ENCODE peak calls at places on chromosomes 12 and 14, in four cellular contexts. One of them, this sample, is unnamed.

GRCh38 chr12:27284751-27285150 is 40.7 kb downstream of the STK38L start:
- DNase-seq in uterus: no peak
- DNase-seq in A549: no peak
- DNase-seq in CD8-positive, alpha-beta memory T cell: no peak
- DNase-seq in this sample: no peak

GRCh38 chr12:78194448-78194847 is 363.8 kb downstream of the NAV3 start:
- DNase-seq in A549: no peak
- DNase-seq in uterus: no peak
- DNase-seq in CD8-positive, alpha-beta memory T cell: no peak
- DNase-seq in this sample: no peak

GRCh38 chr12:74370608-74371216 is 166.9 kb upstream of the ATXN7L3B start:
- DNase-seq in uterus: no peak
- DNase-seq in CD8-positive, alpha-beta memory T cell: no peak
- DNase-seq in A549: no peak
- DNase-seq in this sample: no peak

GRCh38 chr14:104105071-104105821 is 19.7 kb downstream of the ASPG start:
- DNase-seq in uterus: no peak
- DNase-seq in CD8-positive, alpha-beta memory T cell: no peak
- DNase-seq in A549: no peak
- DNase-seq in this sample: no peak

GRCh38 chr12:122669397-122670070 is 33.6 kb downstream of the HCAR2 start:
- DNase-seq in A549: no peak
- DNase-seq in CD8-positive, alpha-beta memory T cell: no peak
- DNase-seq in uterus: no peak
- DNase-seq in this sample: no peak

GRCh38 chr12:69509308-69509736 is 39.1 kb downstream of the FRS2 start:
- DNase-seq in uterus: no peak
- DNase-seq in CD8-positive, alpha-beta memory T cell: no peak
- DNase-seq in A549: no peak
- DNase-seq in this sample: no peak

GRCh38 chr12:9040484-9041186 is 51.3 kb downstream of the KLRG1 start:
- DNase-seq in uterus: no peak
- DNase-seq in A549: no peak
- DNase-seq in CD8-positive, alpha-beta memory T cell: no peak
- DNase-seq in this sample: no peak

GRCh38 chr14:30195946-30196345 is 268.3 kb upstream of the PRKD1 start:
- DNase-seq in A549: no peak
- DNase-seq in CD8-positive, alpha-beta memory T cell: no peak
- DNase-seq in uterus: no peak
- DNase-seq in this sample: no peak

GRCh38 chr14:58738189-58738836 is 100.6 kb downstream of the DACT1 start:
- DNase-seq in uterus: no peak
- DNase-seq in CD8-positive, alpha-beta memory T cell: no peak
- DNase-seq in A549: no peak
- DNase-seq in this sample: no peak

GRCh38 chr12:102501773-102502172 is 21.4 kb upstream of the IGF1 start:
- DNase-seq in A549: no peak
- DNase-seq in CD8-positive, alpha-beta memory T cell: no peak
- DNase-seq in uterus: peak; percentile 30
- DNase-seq in this sample: no peak

GRCh38 chr12:52232233-52232915 is 669 bp upstream of the KRT7 start:
- DNase-seq in CD8-positive, alpha-beta memory T cell: no peak
- DNase-seq in A549: no peak
- DNase-seq in uterus: no peak
- DNase-seq in this sample: no peak

GRCh38 chr14:26595922-26596721 is 1.7 kb downstream of the NOVA1 start:
- DNase-seq in A549: no peak
- DNase-seq in uterus: no peak
- DNase-seq in CD8-positive, alpha-beta memory T cell: no peak
- DNase-seq in this sample: no peak

GRCh38 chr14:85534435-85534834 is 4.5 kb downstream of the FLRT2 start:
- DNase-seq in uterus: peak; percentile 16
- DNase-seq in CD8-positive, alpha-beta memory T cell: no peak
- DNase-seq in A549: no peak
- DNase-seq in this sample: no peak

GRCh38 chr12:9342614-9343353 is 134.6 kb upstream of the PZP start:
- DNase-seq in A549: no peak
- DNase-seq in uterus: no peak
- DNase-seq in CD8-positive, alpha-beta memory T cell: no peak
- DNase-seq in this sample: no peak

GRCh38 chr14:81571437-81571836 is 37.8 kb upstream of the SEL1L start:
- DNase-seq in CD8-positive, alpha-beta memory T cell: no peak
- DNase-seq in uterus: no peak
- DNase-seq in A549: no peak
- DNase-seq in this sample: no peak

GRCh38 chr12:16349132-16349463 is 1.7 kb downstream of the MGST1 start:
- DNase-seq in A549: peak; percentile 44
- DNase-seq in uterus: peak; percentile 72
- DNase-seq in CD8-positive, alpha-beta memory T cell: no peak
- DNase-seq in this sample: peak; percentile 69

GRCh38 chr12:106327256-106327852 is 24.8 kb downstream of the TCP11L2 start:
- DNase-seq in A549: no peak
- DNase-seq in uterus: no peak
- DNase-seq in CD8-positive, alpha-beta memory T cell: no peak
- DNase-seq in this sample: no peak

GRCh38 chr12:54765652-54766051 is 88.7 kb upstream of the MUCL1 start:
- DNase-seq in uterus: no peak
- DNase-seq in A549: no peak
- DNase-seq in CD8-positive, alpha-beta memory T cell: no peak
- DNase-seq in this sample: peak; percentile 34

GRCh38 chr14:76910371-76910890 is 84.2 kb downstream of the LRRC74A start:
- DNase-seq in A549: no peak
- DNase-seq in CD8-positive, alpha-beta memory T cell: no peak
- DNase-seq in uterus: no peak
- DNase-seq in this sample: no peak

GRCh38 chr14:76904740-76905569 is 78.7 kb downstream of the LRRC74A start:
- DNase-seq in A549: peak; percentile 96
- DNase-seq in CD8-positive, alpha-beta memory T cell: peak; percentile 38
- DNase-seq in uterus: peak; percentile 59
- DNase-seq in this sample: no peak

GRCh38 chr14:76908834-76909233 is 82.6 kb downstream of the LRRC74A start:
- DNase-seq in A549: no peak
- DNase-seq in CD8-positive, alpha-beta memory T cell: no peak
- DNase-seq in uterus: no peak
- DNase-seq in this sample: peak; percentile 29

GRCh38 chr14:76911473-76911872 is 85.3 kb downstream of the LRRC74A start:
- DNase-seq in CD8-positive, alpha-beta memory T cell: no peak
- DNase-seq in uterus: no peak
- DNase-seq in A549: no peak
- DNase-seq in this sample: no peak

GRCh38 chr14:76909266-76909665 is 83.1 kb downstream of the LRRC74A start:
- DNase-seq in CD8-positive, alpha-beta memory T cell: no peak
- DNase-seq in uterus: no peak
- DNase-seq in A549: no peak
- DNase-seq in this sample: no peak
- H3K27ac ChIP-seq in CD8-positive, alpha-beta memory T cell: no peak overlapping the region
- H3K27ac ChIP-seq in uterus: no peak overlapping the region
- H3K27ac ChIP-seq in A549: peak overlapping the region; percentile 34
- H3K27ac ChIP-seq in this sample: no peak overlapping the region

DNA sequence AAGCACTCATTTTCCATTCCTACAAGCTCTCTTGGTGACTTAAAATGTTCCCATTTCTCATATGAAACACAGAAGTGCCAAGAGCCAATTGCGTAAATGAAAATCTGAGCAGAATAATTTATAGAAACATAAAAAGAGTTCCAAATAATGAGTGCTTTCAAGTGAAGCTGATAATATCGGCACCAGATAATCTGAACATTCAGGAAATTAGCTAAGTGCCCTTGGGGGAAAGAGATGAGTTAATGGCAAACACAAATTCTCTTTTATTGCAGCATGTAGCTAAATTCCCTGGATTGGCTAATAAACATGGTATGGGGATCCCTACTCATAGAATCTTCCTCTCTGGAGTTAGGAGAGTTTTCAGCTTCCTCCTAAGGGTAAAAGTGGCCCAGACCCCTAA is 46.7 kb downstream of the DAD1 start:
- DNase-seq in CD8-positive, alpha-beta memory T cell: no peak
- DNase-seq in A549: no peak
- DNase-seq in uterus: no peak
- DNase-seq in this sample: no peak
- H3K4me1 ChIP-seq in CD8-positive, alpha-beta memory T cell: peaks cover 99% of the 10 kb centered on the region
- H3K4me1 ChIP-seq in A549: peaks cover 9% of the 10 kb centered on the region
- H3K4me1 ChIP-seq in uterus: peaks cover 3% of the 10 kb centered on the region
- H3K4me1 ChIP-seq in this sample: no peaks in the 10 kb centered on the region

GRCh38 chr12:109458086-109458485 is 19.0 kb downstream of the KCTD10 start:
- DNase-seq in A549: no peak
- DNase-seq in uterus: no peak
- DNase-seq in CD8-positive, alpha-beta memory T cell: no peak
- DNase-seq in this sample: no peak

GRCh38 chr12:109460538-109460937 is 16.6 kb downstream of the KCTD10 start:
- DNase-seq in CD8-positive, alpha-beta memory T cell: no peak
- DNase-seq in A549: no peak
- DNase-seq in uterus: no peak
- DNase-seq in this sample: no peak

GRCh38 chr12:109459247-109459646 is 17.9 kb downstream of the KCTD10 start:
- DNase-seq in uterus: no peak
- DNase-seq in CD8-positive, alpha-beta memory T cell: no peak
- DNase-seq in A549: no peak
- DNase-seq in this sample: no peak

GRCh38 chr12:109461049-109461845 is 15.9 kb downstream of the KCTD10 start:
- DNase-seq in uterus: no peak
- DNase-seq in CD8-positive, alpha-beta memory T cell: no peak
- DNase-seq in A549: no peak
- DNase-seq in this sample: peak; percentile 19

DNA sequence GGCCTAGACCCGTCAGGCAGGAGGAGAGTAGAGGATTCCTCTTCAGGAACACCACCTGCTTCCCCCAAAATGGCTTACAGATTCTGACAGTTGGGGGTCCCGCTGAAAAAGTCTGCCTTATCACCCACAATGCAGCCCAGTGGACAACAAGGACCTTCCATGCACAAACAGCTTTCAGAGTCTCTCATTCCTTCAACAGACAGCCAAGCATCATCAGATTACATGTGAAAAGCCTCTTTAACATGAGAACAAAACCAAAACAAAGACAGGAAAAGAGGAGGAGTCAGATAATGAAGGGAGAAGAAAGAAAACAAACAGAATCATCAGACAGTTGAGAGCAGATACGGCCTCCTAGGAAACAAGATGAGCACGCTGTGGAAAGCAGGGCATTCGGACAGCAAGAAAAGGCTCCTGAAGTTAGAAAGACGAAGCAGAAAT is 18.3 kb downstream of the KCTD10 start:
- DNase-seq in CD8-positive, alpha-beta memory T cell: no peak
- DNase-seq in A549: no peak
- DNase-seq in uterus: no peak
- DNase-seq in this sample: no peak
- H3K27ac ChIP-seq in CD8-positive, alpha-beta memory T cell: no peak overlapping the region
- H3K27ac ChIP-seq in A549: no peak overlapping the region
- H3K27ac ChIP-seq in uterus: peak overlapping the region; percentile 97
- H3K27ac ChIP-seq in this sample: peak overlapping the region; percentile 65

DNA sequence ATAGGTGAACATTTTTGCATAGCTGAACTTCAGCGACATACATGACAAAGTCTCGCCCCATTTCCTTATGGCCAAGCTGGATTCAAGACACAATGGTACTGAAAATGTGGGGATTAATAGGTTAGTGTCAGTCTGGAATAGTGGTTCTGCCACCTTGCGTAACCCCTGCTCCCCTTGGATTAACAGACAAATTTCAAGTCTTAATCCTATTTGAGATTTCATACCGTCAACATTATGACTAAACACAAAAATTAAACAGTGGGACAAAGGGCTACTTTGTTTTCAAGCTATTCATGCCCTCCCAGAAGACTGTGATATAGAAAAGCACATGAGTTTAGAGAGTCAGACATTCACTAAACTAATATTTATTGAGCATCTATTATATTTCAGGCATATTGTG is 138.9 kb upstream of the HIF1A start:
- DNase-seq in A549: no peak
- DNase-seq in CD8-positive, alpha-beta memory T cell: no peak
- DNase-seq in uterus: no peak
- DNase-seq in this sample: no peak
- H3K4me1 ChIP-seq in A549: peaks cover 87% of the 10 kb centered on the region
- H3K4me1 ChIP-seq in CD8-positive, alpha-beta memory T cell: peaks cover 17% of the 10 kb centered on the region
- H3K4me1 ChIP-seq in uterus: no peaks in the 10 kb centered on the region
- H3K4me1 ChIP-seq in this sample: peaks cover 5% of the 10 kb centered on the region

GRCh38 chr12:1091350-1091749 is 100.3 kb downstream of the ERC1 start:
- DNase-seq in CD8-positive, alpha-beta memory T cell: no peak
- DNase-seq in A549: no peak
- DNase-seq in uterus: no peak
- DNase-seq in this sample: no peak
- H3K27ac ChIP-seq in CD8-positive, alpha-beta memory T cell: no peak overlapping the region
- H3K27ac ChIP-seq in A549: no peak overlapping the region
- H3K27ac ChIP-seq in uterus: no peak overlapping the region
- H3K27ac ChIP-seq in this sample: no peak overlapping the region

DNA sequence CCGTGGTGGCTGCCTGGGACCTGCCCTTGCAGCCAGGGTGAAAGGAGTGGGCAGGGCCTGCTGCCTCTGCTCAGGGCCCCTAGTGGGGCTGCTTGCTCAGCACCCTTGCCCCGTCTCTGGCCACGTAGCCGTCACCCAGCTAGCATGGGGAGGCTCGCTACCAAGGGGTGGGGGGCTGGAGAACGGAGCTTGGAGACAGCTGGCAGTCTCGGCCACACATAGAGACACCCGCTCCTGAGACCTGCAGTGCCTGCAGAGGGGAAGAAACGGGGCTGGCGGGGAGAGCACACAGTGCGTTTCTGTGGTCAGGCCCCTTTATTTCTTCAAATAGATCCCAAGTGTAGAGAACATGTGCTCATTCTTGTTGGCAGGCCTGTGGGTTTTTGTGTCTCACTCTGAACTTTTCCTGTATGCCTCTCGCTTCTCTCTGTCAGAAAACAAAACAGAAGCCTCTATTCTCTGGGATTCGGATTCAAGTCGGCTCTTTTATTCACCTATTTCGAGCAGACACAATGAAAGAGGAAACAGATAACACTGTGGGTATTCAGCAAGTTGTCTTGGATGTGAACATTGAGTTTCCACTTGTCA is 26.4 kb downstream of the PACS2 start:
- DNase-seq in A549: no peak
- DNase-seq in CD8-positive, alpha-beta memory T cell: no peak
- DNase-seq in uterus: no peak
- DNase-seq in this sample: no peak
- H3K4me1 ChIP-seq in A549: no peaks in the 10 kb centered on the region
- H3K4me1 ChIP-seq in CD8-positive, alpha-beta memory T cell: no peaks in the 10 kb centered on the region
- H3K4me1 ChIP-seq in uterus: peaks cover under 1% of the 10 kb centered on the region
- H3K4me1 ChIP-seq in this sample: no peaks in the 10 kb centered on the region

GRCh38 chr12:111450676-111451075 is 45.0 kb downstream of the SH2B3 start:
- DNase-seq in A549: no peak
- DNase-seq in CD8-positive, alpha-beta memory T cell: no peak
- DNase-seq in uterus: no peak
- DNase-seq in this sample: no peak
- H3K27ac ChIP-seq in A549: no peak overlapping the region
- H3K27ac ChIP-seq in CD8-positive, alpha-beta memory T cell: no peak overlapping the region
- H3K27ac ChIP-seq in uterus: peak overlapping the region; percentile 34
- H3K27ac ChIP-seq in this sample: no peak overlapping the region

GRCh38 chr12:1970331-1970900 is 33.8 kb downstream of the DCP1B start:
- DNase-seq in A549: no peak
- DNase-seq in CD8-positive, alpha-beta memory T cell: no peak
- DNase-seq in uterus: no peak
- DNase-seq in this sample: no peak

GRCh38 chr12:1972260-1972659 is 32.0 kb downstream of the DCP1B start:
- DNase-seq in uterus: no peak
- DNase-seq in A549: no peak
- DNase-seq in CD8-positive, alpha-beta memory T cell: no peak
- DNase-seq in this sample: no peak

GRCh38 chr12:1977109-1977508 is 27.1 kb downstream of the DCP1B start:
- DNase-seq in A549: no peak
- DNase-seq in uterus: no peak
- DNase-seq in CD8-positive, alpha-beta memory T cell: no peak
- DNase-seq in this sample: peak; percentile 14

GRCh38 chr12:1974812-1975211 is 29.4 kb downstream of the DCP1B start:
- DNase-seq in CD8-positive, alpha-beta memory T cell: no peak
- DNase-seq in uterus: no peak
- DNase-seq in A549: no peak
- DNase-seq in this sample: no peak

GRCh38 chr12:1972856-1973317 is 31.4 kb downstream of the DCP1B start:
- DNase-seq in uterus: peak; percentile 69
- DNase-seq in CD8-positive, alpha-beta memory T cell: no peak
- DNase-seq in A549: no peak
- DNase-seq in this sample: no peak
- H3K4me1 ChIP-seq in uterus: peaks cover 29% of the 10 kb centered on the region
- H3K4me1 ChIP-seq in CD8-positive, alpha-beta memory T cell: no peaks in the 10 kb centered on the region
- H3K4me1 ChIP-seq in A549: no peaks in the 10 kb centered on the region
- H3K4me1 ChIP-seq in this sample: no peaks in the 10 kb centered on the region

This sample was measured in small intestine.